ENCODE peak calls at places on chromosomes 11 and 22, in nine cellular contexts. V is MM.1S, A is cardiac muscle cell, X is GM06990, Z is upper lobe of right lung, S is GM23338, G is mucosa of descending colon, K is mesendoderm, L is mammary epithelial cell. W is an unnamed sample. For H3K36me3, the result is how much of the 10 kb centered on the place peaks cover.

GRCh38 chr11:12042215-12042676 is 33.8 kb upstream of the DKK3 start:
- DNase-seq in V (no peak), A (no peak), X (no peak), Z (no peak), S (peak), G (no peak), K (peak), L (peak), W (no peak)

GRCh38 chr11:94305146-94305545 is 766 bp downstream of the IZUMO1R start:
- DNase-seq in V (no peak), A (no peak), X (no peak), Z (no peak), S (no peak), G (no peak), K (peak), L (peak), W (no peak)

GRCh38 chr11:96339704-96340554 is 3.1 kb downstream of the MAML2 start:
- DNase-seq in V (no peak), A (no peak), X (no peak), Z (no peak), S (no peak), G (peak), K (no peak), L (no peak), W (no peak)

GRCh38 chr11:82873919-82874333 is 26.3 kb downstream of the PRCP start:
- DNase-seq in V (no peak), A (no peak), X (no peak), Z (no peak), S (no peak), G (no peak), K (no peak), L (no peak), W (no peak)

GRCh38 chr22:43792905-43793304 is 19.2 kb downstream of the EFCAB6 start:
- DNase-seq in V (no peak), A (no peak), X (no peak), Z (no peak), S (no peak), G (no peak), K (no peak), L (no peak), W (no peak)

GRCh38 chr11:72039108-72039850 is 40.6 kb downstream of the IL18BP start:
- DNase-seq in V (no peak), A (peak), X (no peak), Z (peak), S (peak), G (peak), K (no peak), L (no peak), W (no peak)

GRCh38 chr22:44109417-44109816 is 71.3 kb upstream of the PARVG start:
- DNase-seq in V (no peak), A (peak), X (no peak), Z (peak), S (no peak), G (no peak), K (no peak), L (no peak), W (no peak)

GRCh38 chr22:35521358-35522264 is 19.0 kb upstream of the RASD2 start:
- DNase-seq in V (no peak), A (no peak), X (no peak), Z (no peak), S (no peak), G (no peak), K (no peak), L (peak), W (no peak)

GRCh38 chr22:47055461-47055860 is 293.0 kb downstream of the TBC1D22A start:
- DNase-seq in V (no peak), A (no peak), X (no peak), Z (no peak), S (no peak), G (peak), K (no peak), L (no peak), W (no peak)

GRCh38 chr11:117690484-117691205 is 106.4 kb downstream of the DSCAML1 start:
- DNase-seq in V (no peak), A (no peak), X (no peak), Z (no peak), S (no peak), G (no peak), K (no peak), L (no peak), W (no peak)

GRCh38 chr22:46797355-46797754 is 34.9 kb downstream of the TBC1D22A start:
- DNase-seq in V (no peak), A (peak), X (no peak), Z (no peak), S (peak), G (no peak), K (peak), L (peak), W (peak)

GRCh38 chr11:132072044-132072879 is 701.8 kb downstream of the NTM start:
- DNase-seq in V (no peak), A (no peak), X (no peak), Z (no peak), S (no peak), G (no peak), K (peak), L (peak), W (no peak)

GRCh38 chr11:57597971-57598830 is 716 bp downstream of the SERPING1 start:
- DNase-seq in V (no peak), A (peak), X (no peak), Z (peak), S (peak), G (peak), K (peak), L (no peak), W (no peak)

GRCh38 chr22:43320943-43321900 is 21.9 kb downstream of the SCUBE1 start:
- DNase-seq in V (no peak), A (no peak), X (no peak), Z (no peak), S (no peak), G (no peak), K (no peak), L (no peak), W (peak)

GRCh38 chr11:15750535-15751297 is 605.6 kb downstream of the SOX6 start:
- DNase-seq in V (no peak), A (no peak), X (no peak), Z (no peak), S (no peak), G (no peak), K (no peak), L (no peak), W (no peak)

GRCh38 chr11:116691779-116692178 is 81.0 kb downstream of the BUD13 start:
- DNase-seq in V (peak), A (peak), X (peak), Z (no peak), S (peak), G (no peak), K (peak), L (no peak), W (peak)

GRCh38 chr11:128457874-128458273 is 129.5 kb downstream of the ETS1 start:
- DNase-seq in V (no peak), A (no peak), X (no peak), Z (no peak), S (no peak), G (no peak), K (no peak), L (no peak), W (no peak)

GRCh38 chr11:118979434-118979833 is 7.9 kb downstream of the FOXR1 start:
- DNase-seq in V (no peak), A (no peak), X (no peak), Z (no peak), S (peak), G (no peak), K (peak), L (no peak), W (peak)

GRCh38 chr22:22884888-22885840 is 2.5 kb upstream of the IGLL5 start:
- DNase-seq in V (peak), A (no peak), X (peak), Z (no peak), S (no peak), G (no peak), K (no peak), L (no peak), W (peak)

GRCh38 chr11:65851083-65851579 is 6.8 kb downstream of the CFL1 start:
- DNase-seq in V (no peak), A (no peak), X (no peak), Z (no peak), S (peak), G (no peak), K (peak), L (no peak), W (peak)

GRCh38 chr11:85495918-85496317 is 131.2 kb downstream of the DLG2 start:
- DNase-seq in V (no peak), A (no peak), X (no peak), Z (no peak), S (no peak), G (no peak), K (no peak), L (no peak), W (no peak)

GRCh38 chr11:87284306-87284705 is 246.6 kb downstream of the TMEM135 start:
- DNase-seq in V (no peak), A (no peak), X (no peak), Z (no peak), S (no peak), G (no peak), K (no peak), L (no peak), W (no peak)

GRCh38 chr22:47245286-47245685 is 482.8 kb downstream of the TBC1D22A start:
- DNase-seq in V (no peak), A (no peak), X (no peak), Z (no peak), S (no peak), G (no peak), K (no peak), L (no peak), W (no peak)

GRCh38 chr11:117273550-117274289 is 17.4 kb upstream of the BACE1-AS start:
- DNase-seq in V (no peak), A (no peak), X (no peak), Z (no peak), S (peak), G (no peak), K (peak), L (no peak), W (no peak)

GRCh38 chr11:95835768-95836488 is 45.6 kb downstream of the CEP57 start:
- DNase-seq in V (peak), A (peak), X (peak), Z (no peak), S (peak), G (peak), K (peak), L (peak), W (peak)

GRCh38 chr11:61773826-61774225 is 18.6 kb downstream of the TMEM258 start:
- DNase-seq in V (no peak), A (no peak), X (no peak), Z (no peak), S (no peak), G (no peak), K (no peak), L (no peak), W (no peak)

GRCh38 chr11:61776561-61777075 is 15.8 kb downstream of the TMEM258 start:
- DNase-seq in V (peak), A (peak), X (no peak), Z (peak), S (peak), G (peak), K (peak), L (peak), W (peak)

GRCh38 chr11:61775606-61776554 is 16.5 kb downstream of the TMEM258 start:
- DNase-seq in V (no peak), A (no peak), X (no peak), Z (no peak), S (no peak), G (no peak), K (no peak), L (no peak), W (no peak)

GRCh38 chr11:61774441-61774840 is 18.0 kb downstream of the TMEM258 start:
- DNase-seq in V (no peak), A (no peak), X (no peak), Z (no peak), S (no peak), G (no peak), K (no peak), L (no peak), W (no peak)

GRCh38 chr11:61775106-61775505 is 17.3 kb downstream of the TMEM258 start:
- DNase-seq in V (no peak), A (no peak), X (no peak), Z (no peak), S (no peak), G (no peak), K (no peak), L (no peak), W (no peak)
- H3K36me3 ChIP-seq in V (under half), A (under half), X (under half), Z (under half), S (under half), G (under half), K (under half), L (under half), W (under half)

DNA sequence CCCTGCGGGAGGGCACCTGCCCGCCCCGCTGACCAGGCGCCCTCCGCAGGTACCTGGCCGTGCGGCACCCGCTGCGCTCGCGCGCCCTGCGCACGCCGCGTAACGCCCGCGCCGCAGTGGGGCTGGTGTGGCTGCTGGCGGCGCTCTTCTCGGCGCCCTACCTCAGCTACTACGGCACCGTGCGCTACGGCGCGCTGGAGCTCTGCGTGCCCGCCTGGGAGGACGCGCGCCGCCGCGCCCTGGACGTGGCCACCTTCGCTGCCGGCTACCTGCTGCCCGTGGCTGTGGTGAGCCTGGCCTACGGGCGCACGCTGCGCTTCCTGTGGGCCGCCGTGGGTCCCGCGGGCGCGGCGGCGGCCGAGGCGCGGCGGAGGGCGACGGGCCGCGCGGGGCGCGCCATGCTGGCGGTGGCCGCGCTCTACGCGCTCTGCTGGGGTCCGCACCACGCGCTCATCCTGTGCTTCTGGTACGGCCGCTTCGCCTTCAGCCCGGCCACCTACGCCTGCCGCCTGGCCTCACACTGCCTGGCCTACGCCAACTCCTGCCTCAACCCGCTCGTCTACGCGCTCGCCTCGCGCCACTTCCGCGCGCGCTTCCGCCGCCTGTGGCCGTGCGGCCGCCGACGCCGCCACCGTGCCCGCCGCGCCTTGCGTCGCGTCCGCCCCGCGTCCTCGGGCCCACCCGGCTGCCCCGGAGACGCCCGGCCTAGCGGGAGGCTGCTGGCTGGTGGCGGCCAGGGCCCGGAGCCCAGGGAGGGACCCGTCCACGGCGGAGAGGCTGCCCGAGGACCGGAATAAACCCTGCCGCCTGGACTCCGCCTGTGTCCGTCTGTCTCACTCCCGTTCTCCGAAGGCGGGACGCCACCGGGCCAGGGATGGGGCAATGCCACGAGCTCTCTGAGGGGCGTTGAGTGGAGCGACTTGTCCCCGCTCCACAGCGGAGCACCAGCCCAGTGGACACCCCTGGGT is 1.8 kb downstream of the GALR3 start:
- DNase-seq in V (no peak), A (no peak), X (peak), Z (no peak), S (peak), G (peak), K (peak), L (peak), W (no peak)
- H3K4me3 ChIP-seq in V (no peak), A (peak), X (peak), Z (no peak), S (peak), G (no peak), K (peak), L (no peak), W (no peak)

GRCh38 chr11:75199412-75199955 is 41.1 kb upstream of the TPBGL start:
- DNase-seq in V (no peak), A (no peak), X (no peak), Z (peak), S (no peak), G (no peak), K (no peak), L (no peak), W (no peak)
- H3K36me3 ChIP-seq in V (under half), A (under half), X (under half), Z (under half), S (under half), G (under half), K (under half), L (under half), W (under half)

GRCh38 chr11:44632466-44633123 is 67.1 kb downstream of the CD82 start:
- DNase-seq in V (no peak), A (peak), X (no peak), Z (peak), S (peak), G (no peak), K (peak), L (no peak), W (peak)

GRCh38 chr11:44633641-44634040 is 68.2 kb downstream of the CD82 start:
- DNase-seq in V (no peak), A (peak), X (no peak), Z (no peak), S (no peak), G (no peak), K (peak), L (no peak), W (peak)

GRCh38 chr11:44631831-44632230 is 66.4 kb downstream of the CD82 start:
- DNase-seq in V (no peak), A (peak), X (no peak), Z (peak), S (no peak), G (no peak), K (no peak), L (no peak), W (no peak)

GRCh38 chr11:44637477-44637876 is 72.0 kb downstream of the CD82 start:
- DNase-seq in V (no peak), A (no peak), X (no peak), Z (no peak), S (no peak), G (no peak), K (no peak), L (peak), W (no peak)

DNA sequence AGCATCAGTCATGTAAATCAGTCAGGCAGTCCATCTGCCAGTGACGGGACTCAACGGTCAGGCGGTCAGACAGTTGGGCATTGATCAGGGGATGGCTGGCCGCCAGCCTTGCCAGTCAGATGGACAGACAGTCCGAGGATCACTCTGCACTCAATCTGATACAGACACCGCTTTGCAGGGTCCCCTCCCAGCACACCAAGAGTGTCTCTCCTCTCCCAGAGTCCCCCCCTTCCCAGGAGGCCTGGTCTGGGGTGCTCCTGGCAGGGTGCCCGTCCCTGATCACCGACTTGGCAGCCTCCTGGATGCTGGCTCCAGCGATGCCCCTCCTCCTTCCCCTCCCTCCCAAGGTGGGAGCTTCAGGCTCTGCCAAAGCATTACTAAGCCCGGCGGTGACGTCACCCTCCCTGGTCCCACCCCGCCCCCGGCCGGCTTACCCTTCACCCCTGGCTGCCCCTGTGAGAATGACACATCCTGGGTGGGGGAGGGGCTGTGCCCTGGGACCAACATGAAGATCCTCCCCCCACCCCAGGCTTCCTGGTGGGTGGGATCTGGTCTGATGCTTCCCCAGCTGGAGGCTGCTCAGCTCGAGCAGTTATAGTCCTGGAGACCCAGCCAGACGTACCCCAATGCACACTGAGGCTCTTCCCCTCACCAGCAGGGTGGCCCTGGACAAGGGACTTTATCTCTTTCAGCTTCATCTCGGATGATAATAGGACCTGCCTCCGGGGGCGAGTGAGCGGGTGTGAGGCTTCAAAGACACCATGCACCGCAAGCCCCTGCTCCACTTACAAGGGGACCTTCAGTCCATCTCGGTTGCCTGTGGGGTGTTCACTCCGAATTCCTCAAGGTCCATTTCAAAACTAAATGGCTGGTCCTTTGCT is 69.2 kb downstream of the CD82 start:
- DNase-seq in V (no peak), A (peak), X (peak), Z (peak), S (peak), G (peak), K (peak), L (peak), W (peak)
- H3K4me3 ChIP-seq in V (no peak), A (no peak), X (no peak), Z (no peak), S (no peak), G (no peak), K (no peak), L (no peak), W (no peak)

GRCh38 chr22:19060356-19061009 is 61.7 kb downstream of the DGCR2 start:
- DNase-seq in V (no peak), A (no peak), X (no peak), Z (peak), S (no peak), G (no peak), K (no peak), L (peak), W (no peak)
- H3K36me3 ChIP-seq in V (under half), A (under half), X (under half), Z (half or more), S (under half), G (under half), K (under half), L (under half), W (under half)

GRCh38 chr22:41217553-41218157 is 12.5 kb downstream of the L3MBTL2 start:
- DNase-seq in V (peak), A (no peak), X (no peak), Z (peak), S (peak), G (peak), K (peak), L (no peak), W (no peak)
- H3K4me3 ChIP-seq in V (peak), A (no peak), X (peak), Z (peak), S (no peak), G (no peak), K (no peak), L (no peak), W (no peak)

DNA sequence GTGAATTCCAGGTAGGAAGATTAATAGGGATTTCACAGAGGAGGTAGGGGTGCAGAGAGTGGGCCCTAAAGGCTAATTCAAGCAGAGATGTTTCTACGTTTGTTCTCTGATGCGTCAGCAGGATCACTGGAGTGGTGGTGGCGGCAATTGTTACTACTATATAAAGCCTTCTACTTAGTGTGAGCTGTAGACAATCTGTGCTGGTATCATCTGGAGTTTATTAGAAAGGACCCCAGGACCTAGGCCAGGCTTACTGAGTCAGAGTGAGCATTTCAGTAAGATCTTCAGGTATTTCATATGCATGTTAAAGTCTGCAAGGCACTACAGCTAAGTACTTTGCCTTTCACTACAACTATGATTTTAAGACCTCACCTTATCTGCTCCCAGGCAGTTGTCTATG is 59.5 kb downstream of the USP35 start:
- DNase-seq in V (no peak), A (no peak), X (no peak), Z (no peak), S (no peak), G (no peak), K (no peak), L (no peak), W (no peak)
- H3K36me3 ChIP-seq in V (under half), A (under half), X (under half), Z (under half), S (under half), G (under half), K (under half), L (under half), W (under half)

DNA sequence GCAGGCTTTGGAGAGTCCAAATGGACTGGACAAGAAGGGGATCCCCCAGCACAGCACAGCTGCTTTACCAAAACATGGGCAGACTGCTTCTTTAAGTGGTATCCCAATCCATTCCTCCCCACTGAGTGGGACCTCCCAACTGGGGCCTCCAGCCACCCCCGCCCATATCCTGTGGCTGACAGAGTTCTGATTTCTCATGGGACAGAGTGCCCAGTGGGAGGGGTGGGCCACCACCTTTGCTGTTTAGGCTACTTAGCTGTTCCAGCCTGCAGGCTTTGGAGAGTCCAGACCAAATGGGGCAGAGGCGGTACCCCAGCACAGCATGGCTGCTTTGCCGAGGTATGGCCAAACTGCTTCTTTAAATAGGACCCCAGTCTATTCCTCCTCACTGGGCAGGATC is 26.9 kb upstream of the DEUP1 start:
- DNase-seq in V (no peak), A (no peak), X (no peak), Z (no peak), S (no peak), G (no peak), K (no peak), L (no peak), W (no peak)
- H3K4me3 ChIP-seq in V (no peak), A (no peak), X (no peak), Z (no peak), S (no peak), G (no peak), K (no peak), L (no peak), W (no peak)

W was measured in Karpas-422.